ENCODE peak calls at places on chromosomes 16 and 17, in five cellular contexts. W is osteocyte; O is omental fat pad; G is activated CD4-positive, alpha-beta memory T cell treated with anti-CD3 and anti-CD28 coated beads for 36 hours; X is effector memory CD8-positive, alpha-beta T cell. U is an unnamed sample.

GRCh38 chr16:68446941-68447675 is 1.2 kb downstream of the SMPD3 start:
- DNase-seq in W (no peak), O (no peak), G (no peak), X (no peak), U (no peak)

GRCh38 chr17:29384901-29385300 is 5.3 kb upstream of the TAOK1 start:
- DNase-seq in W (no peak), O (no peak), G (no peak), X (no peak), U (no peak)

GRCh38 chr16:2867987-2868789 is 10.2 kb upstream of the PRSS22 start:
- DNase-seq in W (peak), O (peak), G (peak), X (peak), U (peak)

GRCh38 chr17:81976332-81977210 is 858 bp upstream of the ASPSCR1 start:
- DNase-seq in W (no peak), O (no peak), G (peak), X (no peak), U (peak)

GRCh38 chr17:80877095-80877828 is 114.4 kb upstream of the CHMP6 start:
- DNase-seq in W (no peak), O (no peak), G (peak), X (peak), U (peak)

GRCh38 chr16:28609631-28610594 is at the start of gene SULT1A1:
- DNase-seq in W (no peak), O (no peak), G (no peak), X (no peak), U (no peak)

GRCh38 chr16:66696669-66697630 is at the start of gene CMTM4:
- DNase-seq in W (peak), O (peak), G (peak), X (peak), U (peak)

GRCh38 chr16:27365142-27366089 is 36.6 kb upstream of the IL21R start:
- DNase-seq in W (no peak), O (no peak), G (peak), X (no peak), U (peak)

GRCh38 chr17:50479522-50480141 is 972 bp downstream of the RSAD1 start:
- DNase-seq in W (peak), O (no peak), G (peak), X (peak), U (peak)

GRCh38 chr16:25023541-25023940 is 8.4 kb upstream of the ARHGAP17 start:
- DNase-seq in W (no peak), O (no peak), G (no peak), X (no peak), U (no peak)